ENCODE peak calls at places on chromosomes 4 and X, in nine cellular contexts. D, P, X, U, Z, W, C, Y and L are unnamed samples.

GRCh38 chrX:136733613-136734012 is 47.1 kb downstream of the ARHGEF6 start:
- DNase-seq in D (no peak), P (no peak), X (no peak), U (no peak), Z (no peak), W (no peak), C (no peak), Y (no peak), L (no peak)

GRCh38 chr4:139084425-139085093 is 69.0 kb downstream of the NOCT start:
- DNase-seq in D (no peak), P (no peak), X (peak), U (peak), Z (no peak), W (no peak), C (no peak), Y (no peak), L (no peak)

GRCh38 chrX:33725556-33726232 is 406.4 kb downstream of the FAM47A start:
- DNase-seq in D (no peak), P (peak), X (no peak), U (peak), Z (peak), W (peak), C (no peak), Y (peak), L (no peak)

GRCh38 chr4:177879851-177880250 is 437.6 kb upstream of the AGA start:
- DNase-seq in D (no peak), P (no peak), X (no peak), U (no peak), Z (no peak), W (no peak), C (no peak), Y (peak), L (no peak)

GRCh38 chr4:67727124-67727850 is 26.3 kb upstream of the UBA6 start:
- DNase-seq in D (no peak), P (no peak), X (no peak), U (no peak), Z (no peak), W (no peak), C (no peak), Y (no peak), L (no peak)

GRCh38 chr4:119314356-119314755 is 7.6 kb downstream of the FABP2 start:
- DNase-seq in D (no peak), P (no peak), X (no peak), U (no peak), Z (peak), W (peak), C (no peak), Y (peak), L (peak)

GRCh38 chr4:95466791-95467190 is 82.0 kb downstream of the UNC5C start:
- DNase-seq in D (no peak), P (no peak), X (no peak), U (no peak), Z (no peak), W (no peak), C (no peak), Y (peak), L (no peak)

GRCh38 chr4:144787365-144788263 is 141.7 kb downstream of the HHIP start:
- DNase-seq in D (no peak), P (no peak), X (peak), U (no peak), Z (peak), W (no peak), C (no peak), Y (peak), L (no peak)

GRCh38 chr4:124530464-124531077 is 182.0 kb downstream of the ANKRD50 start:
- DNase-seq in D (no peak), P (no peak), X (peak), U (no peak), Z (peak), W (no peak), C (no peak), Y (no peak), L (no peak)

GRCh38 chrX:31237189-31237588 is 165.3 kb upstream of the FTHL17 start:
- DNase-seq in D (no peak), P (no peak), X (no peak), U (no peak), Z (no peak), W (no peak), C (no peak), Y (no peak), L (no peak)

GRCh38 chr4:177297781-177298391 is 11.8 kb upstream of the NEIL3 start:
- DNase-seq in D (no peak), P (no peak), X (no peak), U (no peak), Z (no peak), W (no peak), C (no peak), Y (no peak), L (no peak)

GRCh38 chrX:38886112-38886511 is 84.9 kb downstream of the MID1IP1 start:
- DNase-seq in D (no peak), P (no peak), X (no peak), U (no peak), Z (no peak), W (no peak), C (no peak), Y (no peak), L (no peak)

GRCh38 chr4:76767983-76768382 is 130.0 kb downstream of the SOWAHB start:
- DNase-seq in D (no peak), P (no peak), X (no peak), U (no peak), Z (no peak), W (no peak), C (no peak), Y (no peak), L (no peak)

GRCh38 chr4:1720163-1720983 is 750 bp downstream of the TMEM129 start:
- DNase-seq in D (no peak), P (no peak), X (no peak), U (peak), Z (peak), W (no peak), C (no peak), Y (peak), L (peak)

GRCh38 chr4:25925486-25926201 is 11.6 kb downstream of the SMIM20 start:
- DNase-seq in D (no peak), P (no peak), X (no peak), U (peak), Z (no peak), W (peak), C (no peak), Y (peak), L (no peak)

GRCh38 chrX:152821145-152821765 is 9.3 kb downstream of the CETN2 start:
- DNase-seq in D (no peak), P (no peak), X (no peak), U (peak), Z (peak), W (no peak), C (no peak), Y (peak), L (no peak)

GRCh38 chr4:108361886-108362285 is 193.2 kb upstream of the LEF1 start:
- DNase-seq in D (no peak), P (no peak), X (no peak), U (no peak), Z (no peak), W (no peak), C (no peak), Y (no peak), L (no peak)

GRCh38 chr4:112284166-112284565 is 1.5 kb downstream of the TIFA start:
- DNase-seq in D (no peak), P (no peak), X (no peak), U (no peak), Z (no peak), W (no peak), C (no peak), Y (no peak), L (no peak)

GRCh38 chrX:150152546-150152945 is 210.6 kb upstream of the MAMLD1 start:
- DNase-seq in D (no peak), P (no peak), X (no peak), U (no peak), Z (no peak), W (no peak), C (no peak), Y (no peak), L (no peak)

GRCh38 chr4:126779446-126780166 is 853.2 kb upstream of the INTU start:
- DNase-seq in D (no peak), P (no peak), X (no peak), U (no peak), Z (no peak), W (no peak), C (no peak), Y (no peak), L (no peak)

GRCh38 chr4:15706646-15707362 is 3.9 kb downstream of the BST1 start:
- DNase-seq in D (no peak), P (no peak), X (no peak), U (no peak), Z (no peak), W (no peak), C (no peak), Y (no peak), L (no peak)

GRCh38 chr4:99722006-99722405 is 64.4 kb upstream of the C4orf54 start:
- DNase-seq in D (no peak), P (no peak), X (no peak), U (no peak), Z (no peak), W (no peak), C (no peak), Y (no peak), L (no peak)

GRCh38 chrX:53682885-53683555 is 3.5 kb downstream of the HUWE1 start:
- DNase-seq in D (no peak), P (no peak), X (no peak), U (peak), Z (peak), W (peak), C (peak), Y (peak), L (peak)

GRCh38 chr4:89469930-89470375 is 162.4 kb upstream of the GPRIN3 start:
- DNase-seq in D (peak), P (no peak), X (peak), U (no peak), Z (peak), W (no peak), C (peak), Y (peak), L (no peak)

GRCh38 chrX:13607356-13607995 is 38.1 kb downstream of the EGFL6 start:
- DNase-seq in D (no peak), P (no peak), X (no peak), U (no peak), Z (no peak), W (no peak), C (no peak), Y (no peak), L (no peak)